ENCODE peak calls at places on chromosome 14, in ten cellular contexts. One of them, this sample, is unnamed.
A peak's percentile ranks its signal among the peaks of the same experiment; 100 is the strongest.

GRCh38 chr14:35403085-35403396 is 1.5 kb downstream of the NFKBIA start:
- DNase-seq in brain microvascular endothelial cell: no peak
- DNase-seq in omental fat pad: no peak
- DNase-seq in ascending aorta: no peak
- DNase-seq in neural crest cell: no peak
- DNase-seq in fibroblast of pulmonary artery: peak; percentile 66
- DNase-seq in lung: no peak
- DNase-seq in activated CD8-positive, alpha-beta T cell treated with anti-CD3 and anti-CD28 coated beads for 36 hours: peak; percentile 71
- DNase-seq in fibroblast of mammary gland: peak; percentile 62
- DNase-seq in RWPE1: no peak
- DNase-seq in this sample: no peak

GRCh38 chr14:100237735-100238418 is 1.1 kb upstream of the YY1 start:
- DNase-seq in ascending aorta: peak; percentile 71
- DNase-seq in fibroblast of mammary gland: peak; percentile 49
- DNase-seq in omental fat pad: no peak
- DNase-seq in brain microvascular endothelial cell: no peak
- DNase-seq in fibroblast of pulmonary artery: peak; percentile 57
- DNase-seq in activated CD8-positive, alpha-beta T cell treated with anti-CD3 and anti-CD28 coated beads for 36 hours: peak; percentile 74
- DNase-seq in RWPE1: peak; percentile 54
- DNase-seq in lung: peak; percentile 35
- DNase-seq in neural crest cell: no peak
- DNase-seq in this sample: no peak

GRCh38 chr14:58677525-58677924 is 39.8 kb downstream of the DACT1 start:
- DNase-seq in neural crest cell: no peak
- DNase-seq in RWPE1: no peak
- DNase-seq in brain microvascular endothelial cell: no peak
- DNase-seq in lung: no peak
- DNase-seq in fibroblast of mammary gland: no peak
- DNase-seq in activated CD8-positive, alpha-beta T cell treated with anti-CD3 and anti-CD28 coated beads for 36 hours: no peak
- DNase-seq in fibroblast of pulmonary artery: no peak
- DNase-seq in ascending aorta: no peak
- DNase-seq in omental fat pad: no peak
- DNase-seq in this sample: no peak

GRCh38 chr14:32400480-32400879 is 71.4 kb downstream of the AKAP6 start:
- DNase-seq in activated CD8-positive, alpha-beta T cell treated with anti-CD3 and anti-CD28 coated beads for 36 hours: no peak
- DNase-seq in fibroblast of pulmonary artery: no peak
- DNase-seq in RWPE1: no peak
- DNase-seq in lung: no peak
- DNase-seq in brain microvascular endothelial cell: no peak
- DNase-seq in fibroblast of mammary gland: peak; percentile 63
- DNase-seq in ascending aorta: no peak
- DNase-seq in omental fat pad: no peak
- DNase-seq in neural crest cell: no peak
- DNase-seq in this sample: no peak

GRCh38 chr14:56002876-56003625 is 115.2 kb upstream of the PELI2 start:
- DNase-seq in fibroblast of mammary gland: no peak
- DNase-seq in fibroblast of pulmonary artery: no peak
- DNase-seq in lung: no peak
- DNase-seq in neural crest cell: no peak
- DNase-seq in RWPE1: no peak
- DNase-seq in omental fat pad: no peak
- DNase-seq in brain microvascular endothelial cell: no peak
- DNase-seq in ascending aorta: no peak
- DNase-seq in activated CD8-positive, alpha-beta T cell treated with anti-CD3 and anti-CD28 coated beads for 36 hours: peak; percentile 80
- DNase-seq in this sample: no peak

GRCh38 chr14:68232643-68233055 is 413.1 kb downstream of the RAD51B start:
- DNase-seq in neural crest cell: no peak
- DNase-seq in fibroblast of pulmonary artery: peak; percentile 99
- DNase-seq in brain microvascular endothelial cell: peak; percentile 99
- DNase-seq in lung: peak; percentile 49
- DNase-seq in ascending aorta: peak; percentile 84
- DNase-seq in fibroblast of mammary gland: peak; percentile 99
- DNase-seq in activated CD8-positive, alpha-beta T cell treated with anti-CD3 and anti-CD28 coated beads for 36 hours: peak; percentile 67
- DNase-seq in RWPE1: peak; percentile 84
- DNase-seq in omental fat pad: no peak
- DNase-seq in this sample: no peak

GRCh38 chr14:92785601-92786426 is 8.3 kb upstream of the GOLGA5 start:
- DNase-seq in fibroblast of mammary gland: peak; percentile 86
- DNase-seq in RWPE1: peak; percentile 54
- DNase-seq in neural crest cell: no peak
- DNase-seq in ascending aorta: peak; percentile 68
- DNase-seq in lung: no peak
- DNase-seq in activated CD8-positive, alpha-beta T cell treated with anti-CD3 and anti-CD28 coated beads for 36 hours: no peak
- DNase-seq in brain microvascular endothelial cell: peak; percentile 92
- DNase-seq in omental fat pad: no peak
- DNase-seq in fibroblast of pulmonary artery: peak; percentile 90
- DNase-seq in this sample: no peak

GRCh38 chr14:99035268-99035667 is 236.7 kb downstream of the BCL11B start:
- DNase-seq in brain microvascular endothelial cell: no peak
- DNase-seq in fibroblast of pulmonary artery: peak; percentile 6
- DNase-seq in ascending aorta: peak; percentile 80
- DNase-seq in RWPE1: peak; percentile 30
- DNase-seq in activated CD8-positive, alpha-beta T cell treated with anti-CD3 and anti-CD28 coated beads for 36 hours: no peak
- DNase-seq in fibroblast of mammary gland: peak; percentile 49
- DNase-seq in neural crest cell: no peak
- DNase-seq in lung: peak; percentile 44
- DNase-seq in omental fat pad: no peak
- DNase-seq in this sample: no peak

GRCh38 chr14:86404425-86404824 is 874.5 kb downstream of the FLRT2 start:
- DNase-seq in omental fat pad: no peak
- DNase-seq in RWPE1: no peak
- DNase-seq in fibroblast of mammary gland: no peak
- DNase-seq in fibroblast of pulmonary artery: peak; percentile 38
- DNase-seq in ascending aorta: no peak
- DNase-seq in activated CD8-positive, alpha-beta T cell treated with anti-CD3 and anti-CD28 coated beads for 36 hours: no peak
- DNase-seq in neural crest cell: no peak
- DNase-seq in brain microvascular endothelial cell: no peak
- DNase-seq in lung: no peak
- DNase-seq in this sample: no peak

GRCh38 chr14:57293851-57294837 is 25.4 kb downstream of the AP5M1 start:
- DNase-seq in neural crest cell: no peak
- DNase-seq in RWPE1: no peak
- DNase-seq in fibroblast of mammary gland: peak; percentile 27
- DNase-seq in lung: no peak
- DNase-seq in omental fat pad: no peak
- DNase-seq in activated CD8-positive, alpha-beta T cell treated with anti-CD3 and anti-CD28 coated beads for 36 hours: no peak
- DNase-seq in brain microvascular endothelial cell: no peak
- DNase-seq in ascending aorta: no peak
- DNase-seq in fibroblast of pulmonary artery: peak; percentile 49
- DNase-seq in this sample: no peak

GRCh38 chr14:60515244-60515695 is 6.3 kb downstream of the SIX6 start:
- DNase-seq in activated CD8-positive, alpha-beta T cell treated with anti-CD3 and anti-CD28 coated beads for 36 hours: peak; percentile 10
- DNase-seq in brain microvascular endothelial cell: no peak
- DNase-seq in omental fat pad: no peak
- DNase-seq in ascending aorta: no peak
- DNase-seq in fibroblast of mammary gland: no peak
- DNase-seq in lung: no peak
- DNase-seq in RWPE1: no peak
- DNase-seq in neural crest cell: no peak
- DNase-seq in fibroblast of pulmonary artery: no peak
- DNase-seq in this sample: no peak
- TF ChIP-seq CTCF in activated CD8-positive, alpha-beta T cell treated with anti-CD3 and anti-CD28 coated beads for 36 hours: no peak
- TF ChIP-seq CTCF in brain microvascular endothelial cell: no peak
- TF ChIP-seq CTCF in omental fat pad: no peak
- TF ChIP-seq CTCF in ascending aorta: peak; percentile 3
- TF ChIP-seq CTCF in fibroblast of mammary gland: no peak
- TF ChIP-seq CTCF in lung: no peak
- TF ChIP-seq CTCF in RWPE1: no peak
- TF ChIP-seq CTCF in neural crest cell: peak; percentile 6
- TF ChIP-seq CTCF in fibroblast of pulmonary artery: no peak
- TF ChIP-seq CTCF in this sample: no peak

DNA sequence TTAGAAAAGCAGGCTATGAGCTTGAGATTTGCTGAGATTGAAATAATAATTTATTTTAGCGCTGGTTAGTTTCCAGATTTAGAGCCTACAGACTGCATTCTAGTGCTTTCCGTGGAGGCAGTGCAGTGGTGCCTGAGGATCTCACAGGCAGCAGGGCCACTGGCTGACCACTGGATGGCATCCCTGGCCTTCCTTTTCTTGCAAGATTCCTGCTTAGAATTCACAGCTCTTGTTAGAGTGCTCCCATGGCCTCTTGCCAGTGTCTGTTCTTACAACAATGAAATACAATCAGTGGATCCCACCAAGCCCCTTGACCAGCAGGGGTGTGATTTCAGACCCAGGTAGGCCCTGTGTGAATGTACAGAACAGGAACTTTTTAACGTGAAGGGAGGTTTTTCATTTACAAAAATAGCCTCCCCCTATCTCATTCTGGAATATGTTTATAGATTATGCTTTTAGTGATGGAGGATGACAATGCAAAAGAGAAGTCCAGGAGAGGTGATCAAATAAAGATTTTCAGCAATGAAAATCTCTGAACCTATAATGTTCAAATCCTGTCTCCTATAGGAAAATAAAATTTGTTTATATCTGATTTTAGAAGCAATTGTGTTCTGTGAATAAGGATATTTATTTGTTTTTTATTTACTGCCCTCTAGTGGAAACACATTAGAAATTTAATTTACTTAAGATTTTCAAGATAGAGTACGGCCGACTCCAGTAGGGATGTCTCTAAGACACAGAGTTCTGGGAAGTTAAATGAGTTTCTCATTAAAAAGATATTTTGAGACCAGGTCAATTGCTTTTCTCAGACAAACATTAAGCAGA is 362.2 kb upstream of the STXBP6 start:
- DNase-seq in ascending aorta: no peak
- DNase-seq in brain microvascular endothelial cell: no peak
- DNase-seq in fibroblast of mammary gland: peak; percentile 8
- DNase-seq in neural crest cell: peak; percentile 4
- DNase-seq in activated CD8-positive, alpha-beta T cell treated with anti-CD3 and anti-CD28 coated beads for 36 hours: no peak
- DNase-seq in RWPE1: no peak
- DNase-seq in fibroblast of pulmonary artery: peak; percentile 16
- DNase-seq in lung: no peak
- DNase-seq in omental fat pad: no peak
- DNase-seq in this sample: no peak
- TF ChIP-seq CTCF in ascending aorta: no peak
- TF ChIP-seq CTCF in brain microvascular endothelial cell: no peak
- TF ChIP-seq CTCF in fibroblast of mammary gland: peak; percentile 23
- TF ChIP-seq CTCF in neural crest cell: peak; percentile 55
- TF ChIP-seq CTCF in activated CD8-positive, alpha-beta T cell treated with anti-CD3 and anti-CD28 coated beads for 36 hours: peak; percentile 23
- TF ChIP-seq CTCF in RWPE1: peak; percentile 42
- TF ChIP-seq CTCF in fibroblast of pulmonary artery: peak; percentile 6
- TF ChIP-seq CTCF in lung: no peak
- TF ChIP-seq CTCF in omental fat pad: no peak
- TF ChIP-seq CTCF in this sample: peak; percentile 34

GRCh38 chr14:21070610-21071224 is 613 bp downstream of the ARHGEF40 start:
- DNase-seq in omental fat pad: no peak
- DNase-seq in RWPE1: peak; percentile 14
- DNase-seq in neural crest cell: peak; percentile 60
- DNase-seq in activated CD8-positive, alpha-beta T cell treated with anti-CD3 and anti-CD28 coated beads for 36 hours: peak; percentile 41
- DNase-seq in ascending aorta: peak; percentile 75
- DNase-seq in brain microvascular endothelial cell: peak; percentile 24
- DNase-seq in lung: no peak
- DNase-seq in fibroblast of pulmonary artery: peak; percentile 51
- DNase-seq in fibroblast of mammary gland: peak; percentile 66
- DNase-seq in this sample: peak; percentile 49
- TF ChIP-seq CTCF in omental fat pad: no peak
- TF ChIP-seq CTCF in RWPE1: no peak
- TF ChIP-seq CTCF in neural crest cell: no peak
- TF ChIP-seq CTCF in activated CD8-positive, alpha-beta T cell treated with anti-CD3 and anti-CD28 coated beads for 36 hours: no peak
- TF ChIP-seq CTCF in ascending aorta: no peak
- TF ChIP-seq CTCF in brain microvascular endothelial cell: peak; percentile 11
- TF ChIP-seq CTCF in lung: no peak
- TF ChIP-seq CTCF in fibroblast of pulmonary artery: no peak
- TF ChIP-seq CTCF in fibroblast of mammary gland: no peak
- TF ChIP-seq CTCF in this sample: no peak

DNA sequence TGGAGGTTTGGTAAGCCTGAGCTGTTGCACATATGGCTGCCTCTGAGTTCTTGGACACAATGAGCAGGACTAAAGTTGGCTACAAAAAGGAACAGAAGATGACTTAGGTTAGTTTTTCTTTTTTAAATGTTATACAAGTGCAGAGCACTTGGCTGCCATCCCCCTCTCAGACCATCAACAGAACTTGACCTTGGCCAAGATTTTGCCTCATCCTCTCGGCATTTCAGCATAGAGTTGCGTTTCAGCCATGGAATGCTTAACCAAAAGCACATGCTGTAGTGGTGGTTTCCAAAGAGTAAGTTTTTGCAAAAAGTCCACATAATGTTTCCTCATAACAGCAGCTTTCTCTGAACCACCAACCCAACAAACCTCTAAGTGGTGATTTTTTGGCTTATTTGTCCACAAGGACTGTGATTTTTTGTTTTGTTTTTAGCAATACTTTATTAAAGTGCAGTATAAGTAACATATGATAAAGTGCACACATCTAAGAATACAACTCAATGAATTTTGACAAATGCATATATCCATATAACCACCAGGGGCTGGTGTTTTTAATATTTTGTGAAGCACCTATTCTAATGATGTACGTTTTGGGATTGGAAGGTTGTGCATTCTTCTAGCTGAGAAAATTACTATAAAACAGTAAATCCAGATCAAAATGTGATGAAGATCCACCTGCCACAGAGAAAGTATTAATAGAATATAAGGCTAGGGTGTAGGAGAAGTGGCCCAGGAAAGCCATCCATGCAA is 12.1 kb upstream of the GALNT16 start:
- DNase-seq in neural crest cell: no peak
- DNase-seq in lung: no peak
- DNase-seq in brain microvascular endothelial cell: no peak
- DNase-seq in RWPE1: no peak
- DNase-seq in omental fat pad: no peak
- DNase-seq in activated CD8-positive, alpha-beta T cell treated with anti-CD3 and anti-CD28 coated beads for 36 hours: no peak
- DNase-seq in fibroblast of pulmonary artery: peak; percentile 72
- DNase-seq in ascending aorta: peak; percentile 78
- DNase-seq in fibroblast of mammary gland: peak; percentile 96
- DNase-seq in this sample: no peak
- TF ChIP-seq CTCF in neural crest cell: peak; percentile 56
- TF ChIP-seq CTCF in lung: no peak
- TF ChIP-seq CTCF in brain microvascular endothelial cell: no peak
- TF ChIP-seq CTCF in RWPE1: no peak
- TF ChIP-seq CTCF in omental fat pad: no peak
- TF ChIP-seq CTCF in activated CD8-positive, alpha-beta T cell treated with anti-CD3 and anti-CD28 coated beads for 36 hours: peak; percentile 30
- TF ChIP-seq CTCF in fibroblast of pulmonary artery: peak; percentile 34
- TF ChIP-seq CTCF in ascending aorta: no peak
- TF ChIP-seq CTCF in fibroblast of mammary gland: peak; percentile 50
- TF ChIP-seq CTCF in this sample: peak; percentile 74

GRCh38 chr14:54566410-54567223 is at the start of gene SAMD4A:
- DNase-seq in RWPE1: peak; percentile 63
- DNase-seq in neural crest cell: peak; percentile 53
- DNase-seq in brain microvascular endothelial cell: peak; percentile 82
- DNase-seq in omental fat pad: peak; percentile 34
- DNase-seq in activated CD8-positive, alpha-beta T cell treated with anti-CD3 and anti-CD28 coated beads for 36 hours: peak; percentile 73
- DNase-seq in fibroblast of mammary gland: peak; percentile 84
- DNase-seq in fibroblast of pulmonary artery: peak; percentile 90
- DNase-seq in lung: peak; percentile 73
- DNase-seq in ascending aorta: peak; percentile 85
- DNase-seq in this sample: peak; percentile 71
- TF ChIP-seq CTCF in RWPE1: peak; percentile 35
- TF ChIP-seq CTCF in neural crest cell: peak; percentile 53
- TF ChIP-seq CTCF in brain microvascular endothelial cell: peak; percentile 67
- TF ChIP-seq CTCF in omental fat pad: no peak
- TF ChIP-seq CTCF in activated CD8-positive, alpha-beta T cell treated with anti-CD3 and anti-CD28 coated beads for 36 hours: peak; percentile 29
- TF ChIP-seq CTCF in fibroblast of mammary gland: peak; percentile 38
- TF ChIP-seq CTCF in fibroblast of pulmonary artery: peak; percentile 35
- TF ChIP-seq CTCF in lung: no peak
- TF ChIP-seq CTCF in ascending aorta: peak; percentile 34
- TF ChIP-seq CTCF in this sample: no peak